ENCODE peak calls at places on chromosomes 4 and X, in nine cellular contexts. J is astrocyte of the spinal cord, S is thoracic aorta, Y is IMR-90, A is PC-3, I is lower lobe of right lung, U is esophagus muscularis mucosa, N is AG09309, V is A549. H is an unnamed sample.

GRCh38 chr4:168585168-168586091 is 88.6 kb downstream of the PALLD start:
- DNase-seq in V (peak), J (peak), I (peak), A (peak), Y (peak), U (no peak), N (peak), S (peak), H (no peak)

GRCh38 chr4:138190452-138190858 is 51.7 kb downstream of the SLC7A11 start:
- DNase-seq in S (no peak), I (no peak), Y (no peak), U (no peak), J (no peak), A (no peak), N (no peak), V (no peak), H (no peak)

GRCh38 chr4:52173470-52174055 is 122.5 kb downstream of the SPATA18 start:
- DNase-seq in S (no peak), A (no peak), U (no peak), J (no peak), N (peak), V (no peak), I (no peak), Y (no peak), H (peak)

GRCh38 chr4:7348946-7349900 is 85.5 kb downstream of the PSAPL1 start:
- DNase-seq in V (no peak), Y (no peak), I (peak), N (no peak), J (no peak), A (no peak), U (no peak), S (no peak), H (no peak)

GRCh38 chr4:98399915-98400314 is 138.7 kb downstream of the RAP1GDS1 start:
- DNase-seq in I (no peak), J (no peak), S (no peak), Y (no peak), V (no peak), U (no peak), N (no peak), A (no peak), H (no peak)

GRCh38 chr4:4477796-4478195 is 64.1 kb downstream of the STX18 start:
- DNase-seq in N (no peak), J (no peak), Y (peak), I (no peak), V (no peak), A (peak), S (no peak), U (no peak), H (no peak)

GRCh38 chr4:156825074-156825473 is 146.5 kb downstream of the PDGFC start:
- DNase-seq in N (no peak), I (no peak), J (no peak), Y (no peak), U (no peak), S (no peak), A (peak), V (no peak), H (no peak)

GRCh38 chr4:170007113-170007512 is 19.1 kb downstream of the MFAP3L start:
- DNase-seq in A (no peak), Y (no peak), U (no peak), V (no peak), I (no peak), J (peak), N (no peak), S (no peak), H (no peak)

GRCh38 chrX:113539599-113540356 is 699.1 kb upstream of the AMOT start:
- DNase-seq in V (no peak), N (no peak), S (no peak), A (no peak), U (no peak), I (no peak), Y (no peak), J (no peak), H (no peak)

GRCh38 chr4:56424697-56425514 is 10.5 kb downstream of the PPAT start:
- DNase-seq in Y (peak), U (no peak), J (peak), I (no peak), V (peak), A (peak), N (no peak), S (no peak), H (no peak)

GRCh38 chr4:56496241-56496640 is 9.3 kb upstream of the ARL9 start:
- DNase-seq in A (peak), J (no peak), Y (no peak), N (no peak), V (no peak), U (no peak), I (no peak), S (no peak), H (no peak)

GRCh38 chrX:39773923-39774803 is 323.6 kb downstream of the BCOR start:
- DNase-seq in S (no peak), I (no peak), J (no peak), U (no peak), Y (peak), V (no peak), N (no peak), A (no peak), H (no peak)

GRCh38 chrX:119237526-119238035 is 1.5 kb downstream of the PGRMC1 start:
- DNase-seq in V (no peak), J (no peak), Y (no peak), S (no peak), N (no peak), A (no peak), U (no peak), I (no peak), H (no peak)

GRCh38 chrX:131704136-131704695 is 160.3 kb downstream of the OR13H1 start:
- DNase-seq in U (no peak), J (peak), N (peak), S (no peak), A (peak), Y (peak), I (no peak), V (peak), H (no peak)

GRCh38 chr4:115275615-115276014 is 162.2 kb upstream of the NDST4 start:
- DNase-seq in J (no peak), S (no peak), A (no peak), V (no peak), N (no peak), I (no peak), Y (no peak), U (no peak), H (no peak)

GRCh38 chrX:134836497-134836968 is 154.3 kb upstream of the SMIM10 start:
- DNase-seq in U (no peak), N (no peak), J (peak), V (no peak), Y (peak), I (no peak), S (no peak), A (peak), H (peak)

GRCh38 chrX:140766024-140766611 is 56.6 kb downstream of the LINC00632 start:
- DNase-seq in A (peak), I (no peak), U (no peak), Y (peak), N (no peak), S (no peak), V (no peak), J (peak), H (peak)

GRCh38 chr4:25842229-25842840 is 20.5 kb downstream of the SEL1L3 start:
- DNase-seq in J (no peak), Y (no peak), S (no peak), U (no peak), V (no peak), N (no peak), I (no peak), A (no peak), H (no peak)

GRCh38 chr4:10186228-10187214 is 69.9 kb upstream of the WDR1 start:
- DNase-seq in A (no peak), J (no peak), V (no peak), Y (no peak), U (no peak), S (no peak), I (no peak), N (no peak), H (no peak)

GRCh38 chrX:125810856-125811255 is 355.2 kb downstream of the DCAF12L2 start:
- DNase-seq in Y (no peak), U (no peak), N (no peak), A (no peak), J (peak), I (no peak), V (no peak), S (no peak), H (no peak)

GRCh38 chr4:41575207-41575606 is 37.2 kb downstream of the LIMCH1 start:
- DNase-seq in V (no peak), J (no peak), A (peak), N (no peak), Y (no peak), I (no peak), S (no peak), U (no peak), H (no peak)

GRCh38 chr4:150209140-150209829 is 131.0 kb downstream of the DCLK2 start:
- DNase-seq in S (no peak), Y (peak), U (no peak), J (peak), V (peak), N (peak), I (peak), A (peak), H (peak)

GRCh38 chr4:6542951-6543350 is 32.0 kb upstream of the MAN2B2 start:
- DNase-seq in Y (no peak), S (no peak), A (no peak), V (no peak), I (no peak), J (no peak), U (no peak), N (no peak), H (no peak)

GRCh38 chr4:60201052-60201673 is 999.0 kb upstream of the ADGRL3 start:
- DNase-seq in V (no peak), A (peak), S (no peak), N (peak), I (peak), J (peak), U (no peak), Y (peak), H (peak)

DNA sequence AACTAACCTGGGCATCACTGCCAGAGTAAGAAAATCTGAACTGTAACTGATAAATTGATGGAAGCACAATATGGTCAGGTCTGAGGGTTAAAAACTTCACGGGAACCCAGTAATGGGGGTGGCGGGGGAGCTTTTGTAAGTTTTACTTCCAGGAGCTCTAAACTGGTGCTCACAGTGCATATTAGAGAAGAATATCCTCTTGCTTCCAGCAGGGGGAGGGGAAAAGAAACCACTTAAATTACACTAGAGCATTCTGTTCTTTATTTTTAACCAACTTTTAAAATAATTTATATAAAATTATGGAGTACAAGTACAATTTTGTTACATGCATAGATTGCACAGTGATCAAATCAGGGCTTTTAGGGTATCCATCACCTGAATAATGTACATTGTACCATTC is 33.7 kb downstream of the WDR17 start:
- DNase-seq in J (no peak), S (no peak), A (no peak), Y (peak), V (no peak), N (no peak), U (no peak), I (no peak), H (no peak)
- TF ChIP-seq CTCF in J (no peak), S (no peak), A (peak), Y (peak), V (no peak), N (peak), U (no peak), I (no peak), H (no peak)

GRCh38 chrX:20217906-20218305 is 48.8 kb downstream of the RPS6KA3 start:
- DNase-seq in A (no peak), N (no peak), S (no peak), V (no peak), U (no peak), I (no peak), J (no peak), Y (no peak), H (no peak)
- H3K4me3 ChIP-seq in A (no peak), N (no peak), S (no peak), V (no peak), U (no peak), I (peak), J (no peak), Y (no peak), H (no peak)

DNA sequence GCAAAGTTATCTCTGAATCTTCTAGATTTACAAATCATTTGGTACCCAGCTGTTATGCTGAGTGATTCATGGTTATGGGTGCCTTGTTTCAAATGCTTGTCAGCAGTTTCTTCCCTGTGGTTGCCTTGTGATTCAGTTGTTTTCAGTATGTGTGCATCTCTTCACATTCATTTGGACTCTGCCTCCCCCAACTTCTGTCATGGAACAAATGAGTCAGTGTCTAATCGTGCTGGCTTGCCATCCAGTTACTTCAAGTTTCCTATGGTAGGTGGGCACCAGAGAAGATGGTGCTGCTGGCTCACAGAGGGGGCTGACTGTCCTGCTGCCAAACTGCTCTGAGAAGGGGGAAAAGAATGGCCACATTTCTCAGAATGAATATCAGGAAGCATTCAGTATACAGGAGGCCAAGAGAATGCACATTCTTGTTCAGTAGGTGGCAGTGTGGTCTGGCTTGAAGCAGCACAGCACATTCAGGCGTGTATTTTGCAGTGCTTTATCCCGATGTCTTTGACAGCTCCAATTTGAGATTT is 260.9 kb downstream of the GLUD2 start:
- DNase-seq in U (no peak), V (peak), J (peak), N (peak), Y (no peak), A (peak), I (no peak), S (no peak), H (peak)
- TF ChIP-seq CTCF in U (no peak), V (peak), J (peak), N (peak), Y (no peak), A (peak), I (peak), S (no peak), H (peak)

GRCh38 chr4:183100827-183101226 is 1.8 kb downstream of the WWC2 start:
- DNase-seq in S (no peak), J (no peak), N (no peak), V (no peak), Y (no peak), U (no peak), A (peak), I (no peak), H (no peak)
- H3K4me3 ChIP-seq in S (peak), J (peak), N (peak), V (peak), Y (peak), U (peak), A (peak), I (peak), H (peak)

GRCh38 chr4:2354127-2354526 is 64.3 kb downstream of the ZFYVE28 start:
- DNase-seq in Y (no peak), I (peak), J (no peak), N (no peak), A (no peak), S (no peak), V (peak), U (no peak), H (no peak)
- TF ChIP-seq CTCF in Y (peak), I (peak), J (peak), N (peak), A (peak), S (no peak), V (no peak), U (no peak), H (peak)

DNA sequence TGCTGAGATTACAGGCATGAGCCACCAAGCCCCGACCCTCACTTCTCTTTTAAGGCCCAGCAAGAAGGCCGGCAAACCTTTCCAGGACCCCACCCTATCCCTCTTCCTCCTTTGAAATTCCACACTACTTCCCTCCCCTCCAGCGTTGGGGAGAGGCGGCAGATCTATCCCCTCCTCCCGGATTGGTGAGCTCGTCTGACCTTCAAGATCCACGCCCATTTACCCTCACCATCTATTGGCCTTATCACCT is 4.5 kb upstream of the PRICKLE3 start:
- DNase-seq in V (no peak), A (no peak), N (no peak), J (no peak), U (peak), I (no peak), S (no peak), Y (no peak), H (no peak)
- H3K4me3 ChIP-seq in V (peak), A (peak), N (peak), J (peak), U (peak), I (peak), S (peak), Y (peak), H (peak)

DNA sequence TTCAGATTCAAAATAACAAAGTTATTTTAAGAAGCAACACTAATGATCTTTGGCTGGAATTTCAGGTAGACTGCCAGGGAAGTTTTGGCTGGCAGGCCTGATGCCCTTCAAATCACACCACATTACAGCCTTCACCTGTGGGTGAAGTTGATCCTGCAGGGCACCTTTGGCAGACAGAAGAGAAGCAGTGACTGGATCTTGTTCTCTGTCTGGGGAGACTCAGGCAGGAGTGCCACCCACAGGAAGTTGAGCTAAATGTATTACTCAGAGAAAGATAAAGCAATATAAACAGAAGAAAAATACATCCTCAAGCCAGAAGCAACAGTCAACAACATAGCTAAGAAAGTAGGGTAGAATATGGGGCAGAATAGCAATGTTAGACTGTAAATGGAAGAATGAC is 12.8 kb upstream of the CFAP299 start:
- DNase-seq in J (peak), Y (peak), S (no peak), A (peak), N (no peak), I (no peak), V (no peak), U (no peak), H (no peak)
- TF ChIP-seq CTCF in J (peak), Y (peak), S (no peak), A (peak), N (peak), I (no peak), V (no peak), U (peak), H (peak)